ENCODE peak calls at places on chromosome 6, in nine cellular contexts. O is tibial nerve, R is astrocyte of the cerebellum, C is OCI-LY7, M is psoas muscle, N is kidney epithelial cell, X is Peyer's patch, I is HCT116, W is epithelial cell of esophagus. Q is an unnamed sample.

GRCh38 chr6:111154981-111155380 is 67.7 kb downstream of the SLC16A10 start:
- DNase-seq in M (no peak), N (no peak), W (peak), R (no peak), I (no peak), O (no peak), C (no peak), X (no peak), Q (no peak)

GRCh38 chr6:36739947-36740817 is 42.6 kb downstream of the RAB44 start:
- DNase-seq in O (no peak), N (no peak), M (no peak), C (no peak), R (no peak), W (peak), I (no peak), X (no peak), Q (no peak)

GRCh38 chr6:3247255-3248146 is 11.2 kb upstream of the PSMG4 start:
- DNase-seq in R (peak), O (no peak), X (no peak), I (no peak), N (peak), C (no peak), W (peak), M (peak), Q (no peak)

GRCh38 chr6:22099241-22099640 is 197.6 kb downstream of the PRL start:
- DNase-seq in R (no peak), N (no peak), W (no peak), M (no peak), C (no peak), O (no peak), I (no peak), X (no peak), Q (no peak)

GRCh38 chr6:157845493-157846259 is 22.6 kb downstream of the SNX9 start:
- DNase-seq in C (no peak), O (no peak), M (no peak), W (no peak), R (no peak), X (no peak), I (no peak), N (no peak), Q (no peak)

GRCh38 chr6:108550256-108550655 is 10.5 kb upstream of the FOXO3 start:
- DNase-seq in M (no peak), I (no peak), O (no peak), N (no peak), W (no peak), C (no peak), X (no peak), R (no peak), Q (no peak)

GRCh38 chr6:169909113-169909512 is 157.7 kb downstream of the ERMARD start:
- DNase-seq in I (no peak), W (no peak), C (no peak), R (no peak), O (no peak), M (no peak), N (no peak), X (no peak), Q (no peak)

GRCh38 chr6:132698608-132699007 is 15.2 kb downstream of the VNN1 start:
- DNase-seq in X (no peak), R (no peak), N (no peak), M (no peak), I (no peak), O (no peak), C (no peak), W (no peak), Q (no peak)

GRCh38 chr6:14549319-14549770 is 431.8 kb downstream of the CD83 start:
- DNase-seq in C (peak), X (no peak), N (no peak), O (no peak), W (no peak), I (no peak), M (no peak), R (no peak), Q (no peak)

GRCh38 chr6:75217203-75217602 is 11.3 kb upstream of the COL12A1 start:
- DNase-seq in W (peak), N (no peak), X (no peak), I (no peak), R (no peak), C (no peak), M (no peak), O (no peak), Q (no peak)

GRCh38 chr6:3750324-3751018 is 1.0 kb downstream of the PXDC1 start:
- DNase-seq in X (peak), M (peak), R (no peak), O (peak), N (no peak), W (peak), C (no peak), I (no peak), Q (no peak)

GRCh38 chr6:37433657-37434271 is 743 bp downstream of the CMTR1 start:
- DNase-seq in M (peak), I (no peak), R (no peak), C (peak), W (peak), N (no peak), X (peak), O (no peak), Q (no peak)

GRCh38 chr6:55617272-55617671 is 38.3 kb upstream of the HMGCLL1 start:
- DNase-seq in W (peak), C (peak), N (no peak), R (peak), X (no peak), I (peak), O (no peak), M (no peak), Q (peak)

GRCh38 chr6:25006565-25007001 is 70.8 kb upstream of the RIPOR2 start:
- DNase-seq in X (peak), W (peak), R (no peak), O (peak), N (no peak), M (peak), C (peak), I (peak), Q (peak)

GRCh38 chr6:12101653-12102312 is 89.7 kb downstream of the HIVEP1 start:
- DNase-seq in M (no peak), X (no peak), I (no peak), C (no peak), O (no peak), W (no peak), N (no peak), R (no peak), Q (no peak)

GRCh38 chr6:89834884-89835792 is 5.5 kb downstream of the CASP8AP2 start:
- DNase-seq in I (no peak), O (no peak), C (peak), N (no peak), W (no peak), X (peak), R (no peak), M (no peak), Q (no peak)

GRCh38 chr6:68975064-68975463 is 340.0 kb downstream of the ADGRB3 start:
- DNase-seq in X (no peak), N (no peak), I (no peak), W (no peak), R (no peak), M (no peak), C (no peak), O (no peak), Q (no peak)

DNA sequence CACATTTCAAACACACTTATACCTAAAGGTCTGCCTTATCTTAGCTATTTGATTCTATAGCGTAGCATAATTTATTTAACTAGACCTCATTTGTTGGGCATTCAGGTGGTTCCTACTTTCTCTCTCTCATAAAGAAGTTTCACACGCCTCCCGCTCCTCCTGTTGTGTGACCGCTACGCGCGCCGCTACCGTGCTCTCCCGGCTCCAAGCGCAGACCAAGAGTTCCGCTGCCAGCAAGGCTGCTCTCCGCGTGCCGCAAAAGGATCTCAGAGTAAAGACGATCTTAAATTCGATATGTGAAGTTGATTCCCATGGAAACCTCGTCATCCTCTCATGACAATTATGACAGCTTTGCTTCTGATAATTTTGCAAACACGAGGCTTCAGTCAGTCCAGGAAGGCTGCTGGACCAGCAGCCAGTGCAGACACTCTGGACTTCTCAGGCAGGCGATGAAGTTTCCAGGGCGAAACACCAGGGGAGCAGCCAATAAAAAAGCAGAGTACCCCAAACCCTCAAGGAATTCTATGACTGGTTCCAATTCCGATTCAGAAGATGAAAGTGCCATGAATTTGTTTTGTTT is 20.5 kb downstream of the PRSS16 start:
- DNase-seq in O (no peak), I (no peak), M (no peak), N (no peak), W (no peak), X (no peak), R (no peak), C (no peak), Q (no peak)
- TF ChIP-seq CTCF in O (no peak), I (no peak), M (no peak), N (no peak), W (no peak), X (no peak), R (no peak), C (no peak), Q (no peak)

DNA sequence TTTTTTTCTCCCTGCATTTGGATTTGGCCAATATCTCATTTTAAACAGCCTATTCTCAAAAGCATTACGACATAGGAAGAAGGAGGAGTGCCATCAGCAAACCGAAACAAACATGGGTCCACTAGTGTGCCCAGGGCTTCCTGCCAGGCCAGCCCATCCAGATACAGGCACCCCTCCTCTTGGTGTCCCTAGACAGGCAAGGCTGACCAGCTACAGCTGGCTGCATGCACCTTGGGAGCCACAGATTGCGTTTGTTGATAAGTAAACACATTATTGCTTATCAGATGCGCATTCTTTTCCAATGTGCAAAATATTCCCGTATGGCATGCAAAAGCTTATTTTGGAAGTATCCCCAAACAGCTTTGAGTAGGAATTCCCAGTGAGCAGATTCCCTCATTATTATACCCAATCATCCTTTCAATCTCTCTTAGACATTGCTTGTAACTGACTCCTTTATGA is 184.4 kb upstream of the MARCKS start:
- DNase-seq in X (no peak), C (no peak), R (no peak), N (no peak), M (peak), O (peak), I (no peak), W (no peak), Q (no peak)
- H3K4me3 ChIP-seq in X (no peak), C (no peak), R (peak), N (no peak), M (peak), O (peak), I (no peak), W (no peak), Q (no peak)

GRCh38 chr6:136319732-136320131 is 30.1 kb upstream of the BCLAF1 start:
- DNase-seq in N (no peak), R (no peak), O (no peak), C (no peak), X (no peak), W (no peak), I (no peak), M (no peak), Q (no peak)

GRCh38 chr6:136318676-136319075 is 29.0 kb upstream of the BCLAF1 start:
- DNase-seq in X (no peak), R (no peak), C (no peak), W (no peak), O (no peak), M (no peak), I (no peak), N (no peak), Q (no peak)

GRCh38 chr6:136315594-136315993 is 25.9 kb upstream of the BCLAF1 start:
- DNase-seq in X (no peak), I (no peak), M (no peak), O (no peak), C (no peak), N (no peak), R (no peak), W (no peak), Q (no peak)

GRCh38 chr6:136317976-136318375 is 28.3 kb upstream of the BCLAF1 start:
- DNase-seq in R (no peak), I (no peak), O (no peak), C (no peak), M (no peak), W (no peak), X (no peak), N (no peak), Q (no peak)

GRCh38 chr6:136317023-136317649 is 27.5 kb upstream of the BCLAF1 start:
- DNase-seq in W (peak), I (peak), R (peak), C (peak), X (no peak), M (peak), O (peak), N (peak), Q (peak)
- TF ChIP-seq CTCF in W (peak), I (peak), R (peak), C (peak), X (peak), M (peak), O (peak), N (peak), Q (peak)

GRCh38 chr6:31900917-31901414 is 920 bp downstream of the ZBTB12 start:
- DNase-seq in I (no peak), N (no peak), X (no peak), C (no peak), R (no peak), W (peak), O (no peak), M (no peak), Q (no peak)
- H3K4me3 ChIP-seq in I (peak), N (peak), X (peak), C (peak), R (peak), W (peak), O (peak), M (peak), Q (peak)

DNA sequence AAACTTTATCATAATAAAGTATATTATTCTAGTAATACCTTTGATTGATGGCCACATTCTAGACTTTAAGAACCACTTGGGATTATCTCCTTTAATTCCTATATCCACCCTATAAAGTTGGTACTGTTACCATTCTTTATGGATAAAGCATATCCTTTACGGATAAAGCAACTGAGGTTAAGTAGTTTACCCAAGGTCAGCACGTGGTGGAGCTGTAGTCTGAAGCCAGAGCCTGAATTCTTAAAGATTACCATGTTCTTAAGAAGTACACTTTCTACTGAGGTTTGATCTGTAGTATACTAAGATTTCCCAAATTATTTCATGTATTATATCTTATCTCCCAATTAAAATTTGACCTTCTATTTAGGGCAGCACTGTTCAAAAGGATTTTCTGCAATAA is 3.0 kb upstream of the NCOA7 start:
- DNase-seq in W (peak), M (no peak), O (no peak), N (no peak), C (peak), X (no peak), I (no peak), R (no peak), Q (no peak)
- TF ChIP-seq CTCF in W (peak), M (peak), O (no peak), N (peak), C (peak), X (peak), I (peak), R (peak), Q (peak)

DNA sequence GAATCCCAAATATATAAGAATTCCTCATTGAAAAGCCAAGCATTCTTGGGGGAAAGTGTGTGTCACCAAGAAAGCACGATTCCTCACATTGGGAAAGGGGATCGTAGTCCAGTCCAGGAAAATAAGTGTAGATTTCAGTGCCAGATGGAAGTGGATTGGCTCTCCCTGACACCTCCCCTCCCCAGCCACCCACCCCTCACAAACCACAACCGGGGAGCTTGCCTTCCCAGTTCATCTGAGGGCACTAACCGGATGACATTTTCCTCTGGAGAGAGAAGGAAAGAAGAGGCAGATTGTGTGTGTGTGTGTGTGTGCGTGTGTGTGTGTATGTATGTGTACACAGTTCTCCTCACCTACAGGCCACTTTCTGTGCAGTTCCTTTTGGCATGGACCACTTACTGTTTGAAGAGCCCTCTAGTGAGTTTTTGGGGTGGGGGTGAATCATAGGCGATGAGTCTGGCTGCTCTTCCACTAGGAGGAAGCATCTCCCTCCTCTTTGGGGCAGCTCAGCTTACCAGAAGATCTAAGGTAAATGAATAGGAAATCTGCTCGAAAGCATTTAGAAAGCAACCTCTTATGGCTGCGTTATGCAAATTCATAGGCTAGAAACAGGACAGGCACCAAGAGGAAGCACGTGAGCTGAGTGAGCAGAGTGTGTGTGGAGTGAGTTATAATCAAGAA is 20.8 kb downstream of the DAAM2 start:
- DNase-seq in C (peak), I (no peak), O (peak), X (no peak), M (peak), W (no peak), R (peak), N (no peak), Q (no peak)
- H3K4me3 ChIP-seq in C (peak), I (no peak), O (no peak), X (no peak), M (no peak), W (no peak), R (no peak), N (no peak), Q (no peak)